ENCODE peak calls at places on chromosomes 11 and 22, in ten cellular contexts. D is adrenal gland, R is ovary, E is Peyer's patch, Z is H54, A is body of pancreas, I is esophagus muscularis mucosa, C is HCT116, U is prostate gland, O is right lobe of liver. F is an unnamed sample.

GRCh38 chr11:26851696-26852095 is 129.8 kb upstream of the SLC5A12 start:
- DNase-seq in Z (no peak), E (no peak), A (no peak), D (no peak), I (no peak), C (no peak), U (no peak), O (no peak), R (no peak), F (no peak)

GRCh38 chr11:18765554-18765953 is 26.0 kb downstream of the PTPN5 start:
- DNase-seq in Z (no peak), R (no peak), A (no peak), D (no peak), I (no peak), E (no peak), U (no peak), O (no peak), C (no peak), F (no peak)

GRCh38 chr22:28438183-28438778 is 241.4 kb downstream of the TTC28 start:
- DNase-seq in R (no peak), E (no peak), A (no peak), U (no peak), D (no peak), C (no peak), I (no peak), Z (no peak), O (no peak), F (no peak)

GRCh38 chr11:66109294-66109693 is 39.2 kb downstream of the PACS1 start:
- DNase-seq in A (no peak), I (no peak), R (no peak), Z (no peak), E (no peak), U (no peak), O (no peak), D (no peak), C (no peak), F (no peak)

GRCh38 chr11:111414267-111414931 is 35.3 kb upstream of the POU2AF1 start:
- DNase-seq in A (no peak), O (no peak), D (no peak), U (no peak), E (no peak), I (no peak), R (no peak), C (no peak), Z (no peak), F (no peak)

GRCh38 chr22:35376728-35377472 is 4.0 kb upstream of the HMOX1 start:
- DNase-seq in O (peak; percentile 88), D (peak; percentile 92), R (peak; percentile 96), I (peak; percentile 99), C (peak; percentile 83), Z (peak; percentile 65), U (peak; percentile 91), E (peak; percentile 86), A (peak; percentile 95), F (peak; percentile 83)

GRCh38 chr11:115896084-115896483 is 391.9 kb upstream of the CADM1 start:
- DNase-seq in C (no peak), R (no peak), D (no peak), Z (no peak), O (no peak), U (no peak), I (no peak), A (no peak), E (no peak), F (no peak)

GRCh38 chr11:96001037-96001436 is 77.1 kb upstream of the MTMR2 start:
- DNase-seq in I (peak; percentile 97), O (no peak), C (no peak), E (no peak), R (peak; percentile 91), D (peak; percentile 93), A (peak; percentile 47), Z (no peak), U (peak; percentile 26), F (no peak)

GRCh38 chr11:79094601-79095000 is 346.2 kb downstream of the TENM4 start:
- DNase-seq in O (no peak), U (no peak), D (no peak), E (no peak), C (no peak), R (no peak), Z (no peak), I (no peak), A (no peak), F (no peak)

GRCh38 chr11:64916848-64917662 is at the start of gene ATG2A:
- DNase-seq in E (peak; percentile 99), I (peak; percentile 100), O (peak; percentile 99), A (peak; percentile 100), D (peak; percentile 100), U (peak; percentile 99), R (peak; percentile 99), Z (peak; percentile 98), C (peak; percentile 99), F (peak; percentile 100)
- TF ChIP-seq POLR2A in E (peak; percentile 89), I (peak; percentile 81), O (peak; percentile 98), A (peak; percentile 78), D (peak; percentile 85), U (peak; percentile 98), R (peak; percentile 80), Z (peak; percentile 73), C (peak; percentile 37), F (peak; percentile 86)

GRCh38 chr11:29002816-29003215 is 894.6 kb downstream of the METTL15 start:
- DNase-seq in D (no peak), I (no peak), R (no peak), A (no peak), Z (no peak), E (no peak), U (no peak), C (no peak), O (no peak), F (no peak)

GRCh38 chr11:29005401-29005980 is 897.3 kb downstream of the METTL15 start:
- DNase-seq in Z (no peak), E (no peak), D (no peak), A (peak; percentile 3), U (no peak), I (no peak), R (no peak), C (no peak), O (no peak), F (no peak)

GRCh38 chr11:28999620-29000019 is 891.4 kb downstream of the METTL15 start:
- DNase-seq in C (no peak), O (no peak), Z (no peak), D (no peak), R (no peak), U (no peak), A (no peak), I (no peak), E (no peak), F (no peak)
- TF ChIP-seq POLR2A in C (no peak), O (no peak), Z (no peak), D (no peak), R (no peak), U (no peak), A (no peak), I (no peak), E (no peak), F (no peak)

DNA sequence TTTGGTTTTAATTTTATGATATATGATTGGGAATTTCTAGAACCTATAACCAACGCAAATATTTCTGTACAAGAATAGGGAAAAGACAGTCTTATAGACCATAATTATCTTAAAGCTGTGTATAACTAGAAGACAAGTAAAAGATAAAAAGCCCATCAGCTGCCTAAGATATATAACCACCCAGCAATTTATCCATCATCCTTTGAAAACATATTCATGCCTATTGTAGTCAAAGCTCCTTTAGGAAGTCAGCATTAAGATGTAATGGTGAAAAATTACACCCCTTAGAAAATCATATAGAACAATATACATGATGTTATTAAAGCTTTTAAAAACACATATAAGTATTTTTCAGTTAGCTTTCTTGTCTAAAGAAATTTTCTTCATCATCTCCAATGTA is 46.4 kb downstream of the ELP4 start:
- DNase-seq in C (no peak), A (no peak), O (no peak), U (no peak), I (no peak), D (no peak), R (no peak), Z (no peak), E (no peak), F (no peak)
- TF ChIP-seq POLR2A in C (no peak), A (no peak), O (no peak), U (no peak), I (no peak), D (no peak), R (no peak), Z (no peak), E (no peak), F (no peak)

DNA sequence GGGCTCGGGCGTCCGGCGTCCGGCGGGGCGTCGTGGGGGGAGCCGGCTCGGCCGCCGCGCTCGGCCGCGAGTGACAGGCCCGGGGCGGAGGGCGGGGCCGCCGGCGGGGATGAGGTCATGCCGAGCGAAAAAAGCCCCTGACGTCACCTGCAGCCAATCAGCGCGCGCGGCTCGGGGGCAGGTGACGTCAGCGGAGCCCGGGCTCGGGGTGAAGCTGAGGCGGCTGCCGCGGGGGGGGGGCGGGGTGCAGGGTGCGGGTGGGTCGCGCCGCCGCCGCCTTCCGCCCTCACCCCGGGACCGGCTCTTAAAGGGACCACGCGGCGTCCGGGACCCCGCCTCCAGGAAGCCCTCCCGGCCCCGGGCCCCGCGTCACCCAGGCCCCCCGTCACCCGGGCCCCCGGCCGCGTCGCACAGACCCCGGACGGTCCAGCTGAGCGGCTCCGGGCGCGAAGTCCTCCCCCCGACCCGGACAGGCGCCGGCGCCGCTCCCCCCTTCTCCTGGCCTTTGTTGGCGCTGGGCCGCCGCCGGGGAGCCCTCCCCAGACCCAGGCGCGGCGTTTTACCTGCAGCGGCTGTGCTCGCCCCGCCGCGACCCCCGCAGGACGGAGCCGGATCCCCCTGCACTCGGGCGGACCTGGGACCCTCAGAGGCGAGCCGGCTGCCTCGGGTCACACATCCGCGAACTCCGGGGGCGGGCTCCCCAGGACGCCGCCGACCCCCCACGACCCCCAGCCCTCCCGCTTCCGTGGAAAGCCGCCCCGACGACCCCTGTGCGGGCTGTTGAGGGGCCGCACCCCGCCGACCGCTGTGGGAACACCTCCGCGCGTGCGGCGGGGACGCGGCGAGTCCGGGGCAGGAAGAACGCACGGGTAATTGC is at the start of gene DUSP8:
- DNase-seq in A (peak; percentile 97), R (peak; percentile 82), Z (peak; percentile 97), I (peak; percentile 95), D (peak; percentile 90), U (peak; percentile 82), C (peak; percentile 53), O (peak; percentile 90), E (peak; percentile 97), F (peak; percentile 96)
- TF ChIP-seq POLR2A in A (peak; percentile 78), R (no peak), Z (peak; percentile 45), I (no peak), D (peak; percentile 35), U (peak; percentile 28), C (no peak), O (peak; percentile 71), E (peak; percentile 69), F (no peak)

GRCh38 chr11:57778318-57779037 is 16.9 kb downstream of the CTNND1 start:
- DNase-seq in R (peak; percentile 92), Z (peak; percentile 67), U (peak; percentile 91), I (peak; percentile 96), E (peak; percentile 89), O (peak; percentile 94), C (peak; percentile 89), A (peak; percentile 94), D (peak; percentile 92), F (no peak)
- TF ChIP-seq POLR2A in R (peak; percentile 19), Z (no peak), U (no peak), I (no peak), E (peak; percentile 50), O (peak; percentile 49), C (no peak), A (no peak), D (no peak), F (no peak)